ENCODE peak calls at places on chromosome 20, in nine cellular contexts. U, Q, A, O, C, H, B, T and S are unnamed samples.

GRCh38 chr20:47148059-47148458 is 208.4 kb downstream of the ZMYND8 start:
- DNase-seq in U (no peak), Q (no peak), A (no peak), O (no peak), C (no peak), H (no peak), B (no peak), T (no peak), S (no peak)

GRCh38 chr20:5065489-5066383 is 54.0 kb downstream of the PCNA start:
- DNase-seq in U (no peak), Q (peak; percentile 74), A (no peak), O (no peak), C (no peak), H (peak; percentile 36), B (peak; percentile 75), T (no peak), S (peak; percentile 96)

GRCh38 chr20:23255658-23256385 is 94.8 kb upstream of the NXT1 start:
- DNase-seq in U (no peak), Q (no peak), A (peak; percentile 32), O (no peak), C (no peak), H (no peak), B (no peak), T (peak; percentile 23), S (no peak)

GRCh38 chr20:52179331-52180166 is 12.0 kb downstream of the ZFP64 start:
- DNase-seq in U (no peak), Q (no peak), A (no peak), O (no peak), C (no peak), H (no peak), B (no peak), T (no peak), S (no peak)

GRCh38 chr20:23061713-23062561 is 12.5 kb upstream of the THBD start:
- DNase-seq in U (no peak), Q (no peak), A (peak; percentile 61), O (no peak), C (no peak), H (peak; percentile 44), B (peak; percentile 44), T (peak; percentile 10), S (peak; percentile 81)

GRCh38 chr20:4076671-4077070 is 61.3 kb upstream of the RNF24 start:
- DNase-seq in U (no peak), Q (peak; percentile 54), A (no peak), O (no peak), C (no peak), H (no peak), B (no peak), T (peak; percentile 40), S (no peak)

GRCh38 chr20:54199721-54200176 is 8.1 kb upstream of the PFDN4 start:
- DNase-seq in U (peak; percentile 70), Q (peak; percentile 84), A (peak; percentile 76), O (peak; percentile 78), C (peak; percentile 52), H (peak; percentile 55), B (peak; percentile 67), T (peak; percentile 79), S (peak; percentile 87)

GRCh38 chr20:31974296-31974695 is 6.3 kb downstream of the XKR7 start:
- DNase-seq in U (no peak), Q (no peak), A (no peak), O (no peak), C (no peak), H (no peak), B (no peak), T (no peak), S (no peak)

GRCh38 chr20:53513489-53514298 is 79.9 kb downstream of the ZNF217 start:
- DNase-seq in U (no peak), Q (no peak), A (no peak), O (peak; percentile 14), C (no peak), H (no peak), B (no peak), T (no peak), S (no peak)

GRCh38 chr20:29079769-29080690 is 2177.4 kb upstream of the DEFB115 start:
- DNase-seq in U (no peak), Q (peak; percentile 24), A (no peak), O (peak; percentile 68), C (no peak), H (no peak), B (no peak), T (no peak), S (peak; percentile 76)

GRCh38 chr20:12331236-12331635 is 413.5 kb downstream of the BTBD3 start:
- DNase-seq in U (no peak), Q (peak; percentile 26), A (no peak), O (peak; percentile 84), C (no peak), H (no peak), B (no peak), T (no peak), S (no peak)

GRCh38 chr20:4910951-4911350 is 90.4 kb downstream of the SLC23A2 start:
- DNase-seq in U (no peak), Q (no peak), A (no peak), O (no peak), C (no peak), H (no peak), B (no peak), T (no peak), S (no peak)

GRCh38 chr20:46311039-46311650 is 2.8 kb upstream of the CDH22 start:
- DNase-seq in U (no peak), Q (no peak), A (no peak), O (no peak), C (no peak), H (no peak), B (no peak), T (no peak), S (no peak)

GRCh38 chr20:59289994-59290393 is 10.4 kb upstream of the EDN3 start:
- DNase-seq in U (no peak), Q (no peak), A (no peak), O (no peak), C (no peak), H (no peak), B (no peak), T (no peak), S (no peak)

GRCh38 chr20:50724851-50725721 is 6.3 kb upstream of the PARD6B start:
- DNase-seq in U (peak; percentile 92), Q (peak; percentile 42), A (peak; percentile 61), O (peak; percentile 18), C (no peak), H (peak; percentile 70), B (peak; percentile 79), T (peak; percentile 87), S (peak; percentile 80)

GRCh38 chr20:1499528-1500420 is 8.6 kb upstream of the SIRPB2 start:
- DNase-seq in U (no peak), Q (no peak), A (no peak), O (no peak), C (no peak), H (no peak), B (no peak), T (no peak), S (no peak)

GRCh38 chr20:46261456-46262253 is 46.6 kb downstream of the CDH22 start:
- DNase-seq in U (no peak), Q (no peak), A (peak; percentile 20), O (no peak), C (no peak), H (no peak), B (no peak), T (no peak), S (no peak)

GRCh38 chr20:35768731-35769664 is 2.8 kb upstream of the PHF20 start:
- DNase-seq in U (peak; percentile 72), Q (peak; percentile 89), A (peak; percentile 86), O (peak; percentile 93), C (no peak), H (peak; percentile 96), B (peak; percentile 99), T (peak; percentile 73), S (peak; percentile 96)

GRCh38 chr20:44026932-44027685 is 112.5 kb downstream of the TOX2 start:
- DNase-seq in U (no peak), Q (no peak), A (no peak), O (peak; percentile 29), C (no peak), H (no peak), B (no peak), T (peak; percentile 67), S (no peak)

GRCh38 chr20:62562831-62563230 is 79.5 kb upstream of the SLCO4A1 start:
- DNase-seq in U (no peak), Q (no peak), A (no peak), O (no peak), C (no peak), H (no peak), B (no peak), T (no peak), S (no peak)
- H3K27me3 ChIP-seq in U (no peaks in the 10 kb centered on the region), Q (peaks cover 3% of the 10 kb centered on the region), A (no peaks in the 10 kb centered on the region), O (no peaks in the 10 kb centered on the region), C (no peaks in the 10 kb centered on the region), H (peaks cover 59% of the 10 kb centered on the region), B (no peaks in the 10 kb centered on the region), T (peaks cover 30% of the 10 kb centered on the region), S (no peaks in the 10 kb centered on the region)

DNA sequence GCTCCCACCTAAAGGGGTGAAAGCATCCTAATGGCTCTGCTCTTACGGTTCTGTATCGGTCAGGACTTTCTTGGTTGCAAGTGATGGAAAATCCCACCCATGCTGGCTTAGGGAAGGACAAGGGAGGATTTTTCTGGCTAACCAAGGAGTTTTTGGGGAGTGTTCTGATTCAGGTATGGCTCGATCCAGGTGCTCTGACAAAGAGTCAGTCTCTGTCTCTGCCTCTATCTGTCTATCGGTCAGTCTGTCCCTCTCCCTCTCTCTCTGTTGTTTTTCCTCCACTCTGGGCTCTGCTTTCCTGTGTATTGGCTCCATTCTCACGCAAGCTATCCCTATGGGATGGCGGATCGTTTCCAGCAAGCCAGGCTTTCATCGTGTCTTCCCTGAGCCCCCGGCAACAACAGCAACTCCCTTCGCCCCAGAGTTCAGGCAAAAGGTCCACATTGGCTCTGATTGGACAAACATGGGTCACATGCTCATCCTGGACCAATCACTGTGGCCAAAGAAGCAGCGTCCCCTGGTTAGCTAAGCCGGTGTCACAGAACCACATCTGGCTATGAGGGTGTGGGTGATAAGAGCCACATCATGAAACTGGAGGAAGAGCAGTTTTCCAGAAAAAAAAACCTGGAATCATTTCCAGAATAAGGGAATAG is 160.3 kb downstream of the BMP7 start:
- DNase-seq in U (no peak), Q (no peak), A (peak; percentile 82), O (no peak), C (no peak), H (no peak), B (no peak), T (no peak), S (no peak)
- H3K27me3 ChIP-seq in U (no peaks in the 10 kb centered on the region), Q (no peaks in the 10 kb centered on the region), A (no peaks in the 10 kb centered on the region), O (no peaks in the 10 kb centered on the region), C (no peaks in the 10 kb centered on the region), H (peaks cover 12% of the 10 kb centered on the region), B (no peaks in the 10 kb centered on the region), T (peaks cover 28% of the 10 kb centered on the region), S (no peaks in the 10 kb centered on the region)

DNA sequence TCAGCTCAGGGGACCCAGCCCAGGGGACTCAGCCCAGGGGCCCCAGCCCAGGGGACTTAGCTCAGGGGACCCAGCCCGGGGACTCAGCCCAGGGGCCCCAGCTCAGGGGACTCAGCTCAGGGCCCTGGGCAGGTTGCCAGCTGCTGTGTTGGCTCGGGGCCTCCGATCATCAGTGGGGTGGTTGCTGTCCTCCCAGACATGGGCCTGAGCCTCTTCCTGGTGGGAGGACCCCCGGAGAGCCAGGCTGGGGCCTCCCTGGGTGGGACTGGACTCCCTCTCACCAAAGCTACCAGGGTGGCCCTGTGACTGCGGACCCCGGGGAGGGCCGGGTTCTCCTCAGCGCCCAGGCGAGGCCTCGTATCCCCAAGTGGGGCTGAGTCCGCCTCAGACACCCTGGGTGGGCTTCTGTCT is 4.4 kb downstream of the COL20A1 start:
- DNase-seq in U (no peak), Q (no peak), A (no peak), O (no peak), C (no peak), H (no peak), B (no peak), T (no peak), S (no peak)
- H3K27me3 ChIP-seq in U (peaks cover 61% of the 10 kb centered on the region), Q (peaks cover 15% of the 10 kb centered on the region), A (no peaks in the 10 kb centered on the region), O (peaks cover 11% of the 10 kb centered on the region), C (no peaks in the 10 kb centered on the region), H (peaks cover 83% of the 10 kb centered on the region), B (no peaks in the 10 kb centered on the region), T (peaks cover 61% of the 10 kb centered on the region), S (no peaks in the 10 kb centered on the region)

GRCh38 chr20:63254536-63255384 is 497 bp upstream of the NKAIN4 start:
- DNase-seq in U (peak; percentile 13), Q (peak; percentile 14), A (peak; percentile 94), O (no peak), C (no peak), H (no peak), B (no peak), T (no peak), S (no peak)
- H3K27me3 ChIP-seq in U (peaks cover 60% of the 10 kb centered on the region), Q (peaks cover 19% of the 10 kb centered on the region), A (peaks cover 38% of the 10 kb centered on the region), O (peaks cover 9% of the 10 kb centered on the region), C (peaks cover 11% of the 10 kb centered on the region), H (peaks cover 90% of the 10 kb centered on the region), B (no peaks in the 10 kb centered on the region), T (peaks cover 56% of the 10 kb centered on the region), S (no peaks in the 10 kb centered on the region)